ENCODE peak calls at places on chromosomes 11 and 22, in four cellular contexts. B, I, M and F are unnamed samples.

GRCh38 chr22:48473202-48473601 is 1354.5 kb downstream of the BRD1 start:
- DNase-seq in B (no peak), I (no peak), M (no peak), F (no peak)

GRCh38 chr22:42509548-42509947 is 10.0 kb downstream of the RRP7A start:
- DNase-seq in B (no peak), I (no peak), M (no peak), F (no peak)

GRCh38 chr11:107243929-107244328 is 213.7 kb downstream of the CWF19L2 start:
- DNase-seq in B (no peak), I (peak), M (no peak), F (no peak)

GRCh38 chr11:215581-216037 is 8.1 kb downstream of the RIC8A start:
- DNase-seq in B (no peak), I (no peak), M (no peak), F (no peak)

GRCh38 chr11:73320786-73321325 is 12.8 kb downstream of the ARHGEF17 start:
- DNase-seq in B (no peak), I (no peak), M (no peak), F (no peak)

GRCh38 chr11:101262258-101262657 is 132.6 kb upstream of the PGR start:
- DNase-seq in B (no peak), I (no peak), M (no peak), F (no peak)

GRCh38 chr11:20933086-20933485 is 263.7 kb downstream of the NELL1 start:
- DNase-seq in B (no peak), I (no peak), M (no peak), F (no peak)

GRCh38 chr11:3735827-3736226 is 61.5 kb downstream of the NUP98 start:
- DNase-seq in B (no peak), I (no peak), M (no peak), F (no peak)

GRCh38 chr11:88523362-88524028 is 186.0 kb upstream of the CTSC start:
- DNase-seq in B (no peak), I (no peak), M (no peak), F (no peak)

GRCh38 chr22:35054064-35054463 is 11.9 kb upstream of the ISX start:
- DNase-seq in B (no peak), I (no peak), M (no peak), F (no peak)

GRCh38 chr11:129817282-129818051 is 1.8 kb downstream of the TMEM45B start:
- DNase-seq in B (no peak), I (peak), M (no peak), F (no peak)

GRCh38 chr11:108286369-108286768 is 63.5 kb downstream of the ATM start:
- DNase-seq in B (no peak), I (no peak), M (no peak), F (no peak)

DNA sequence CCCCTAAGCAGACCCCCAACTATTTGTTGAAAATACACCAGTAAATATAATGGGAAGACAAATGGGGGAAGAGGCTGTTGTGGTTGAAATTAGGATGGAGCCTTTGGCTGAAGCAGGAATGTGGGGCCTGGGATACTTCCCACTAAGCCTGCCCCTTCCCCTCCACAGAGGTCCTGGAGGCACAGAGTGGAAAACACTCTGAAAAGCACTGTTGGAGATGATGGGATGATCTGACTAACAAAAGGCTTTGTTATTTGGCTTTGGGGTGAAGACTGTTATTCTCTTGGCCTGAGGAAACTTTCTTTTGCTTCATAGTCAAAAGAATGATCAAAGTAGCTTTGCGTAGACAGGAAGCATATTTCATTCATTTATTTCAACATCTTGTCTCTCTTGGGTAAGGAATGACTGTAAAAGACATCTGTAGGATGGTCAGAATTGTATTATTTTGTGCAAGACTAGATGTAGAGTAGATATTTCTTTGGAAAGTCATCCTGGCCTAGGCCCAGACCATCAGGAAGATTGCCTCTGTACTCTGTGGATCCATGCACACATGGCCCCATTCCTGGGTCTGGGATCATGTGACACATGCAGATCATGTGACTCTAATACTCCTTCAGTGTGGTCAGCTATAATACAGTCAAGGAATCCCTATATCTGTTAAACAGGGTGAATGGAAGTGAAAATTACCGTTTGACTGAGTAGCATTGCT is 111.5 kb downstream of the SPON1 start:
- DNase-seq in B (no peak), I (no peak), M (no peak), F (no peak)
- TF ChIP-seq SP1 in B (no peak), I (no peak), M (no peak), F (no peak)

GRCh38 chr11:32400196-32400595 is 35.1 kb downstream of the WT1 start:
- DNase-seq in B (no peak), I (no peak), M (peak), F (no peak)

GRCh38 chr11:32396331-32396730 is 39.0 kb downstream of the WT1 start:
- DNase-seq in B (peak), I (no peak), M (no peak), F (no peak)

GRCh38 chr11:32395127-32395526 is 40.2 kb downstream of the WT1 start:
- DNase-seq in B (no peak), I (no peak), M (no peak), F (no peak)

GRCh38 chr11:32400670-32401369 is 34.5 kb downstream of the WT1 start:
- DNase-seq in B (no peak), I (no peak), M (no peak), F (no peak)

DNA sequence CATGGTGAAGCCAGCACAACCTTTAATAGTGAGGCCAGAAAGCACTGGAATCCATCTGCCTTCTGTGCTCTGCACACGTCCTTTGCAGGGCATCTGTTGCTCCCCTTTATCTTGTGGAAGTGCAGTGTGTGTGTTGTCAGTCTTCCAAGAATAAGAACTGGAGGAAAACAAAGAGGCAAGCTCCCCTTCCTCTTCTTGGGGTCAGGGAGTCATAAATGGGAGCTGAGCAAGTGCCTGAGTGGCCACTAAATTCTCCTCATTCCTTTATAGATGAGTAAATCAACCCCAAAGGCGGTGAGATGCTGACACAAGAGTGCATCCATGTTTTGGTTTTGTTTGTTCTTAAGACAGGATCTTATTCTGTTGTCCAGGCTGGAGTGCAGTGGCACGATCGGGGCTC is 38.3 kb downstream of the WT1 start:
- DNase-seq in B (no peak), I (no peak), M (no peak), F (no peak)
- TF ChIP-seq SUZ12 in B (no peak), I (no peak), M (no peak), F (no peak)

GRCh38 chr22:37909756-37910155 is 3.7 kb downstream of the MICALL1 start:
- DNase-seq in B (no peak), I (no peak), M (no peak), F (no peak)

GRCh38 chr22:37907036-37907954 is 1.2 kb downstream of the MICALL1 start:
- DNase-seq in B (no peak), I (no peak), M (no peak), F (no peak)

GRCh38 chr22:37906364-37907008 is 389 bp downstream of the MICALL1 start:
- DNase-seq in B (no peak), I (no peak), M (no peak), F (peak)

GRCh38 chr22:37904572-37905533 is 1.2 kb upstream of the MICALL1 start:
- DNase-seq in B (no peak), I (peak), M (no peak), F (peak)

GRCh38 chr22:37905534-37906363 is at the start of gene MICALL1:
- DNase-seq in B (no peak), I (no peak), M (no peak), F (peak)
- TF ChIP-seq SP1 in B (no peak), I (no peak), M (no peak), F (no peak)

DNA sequence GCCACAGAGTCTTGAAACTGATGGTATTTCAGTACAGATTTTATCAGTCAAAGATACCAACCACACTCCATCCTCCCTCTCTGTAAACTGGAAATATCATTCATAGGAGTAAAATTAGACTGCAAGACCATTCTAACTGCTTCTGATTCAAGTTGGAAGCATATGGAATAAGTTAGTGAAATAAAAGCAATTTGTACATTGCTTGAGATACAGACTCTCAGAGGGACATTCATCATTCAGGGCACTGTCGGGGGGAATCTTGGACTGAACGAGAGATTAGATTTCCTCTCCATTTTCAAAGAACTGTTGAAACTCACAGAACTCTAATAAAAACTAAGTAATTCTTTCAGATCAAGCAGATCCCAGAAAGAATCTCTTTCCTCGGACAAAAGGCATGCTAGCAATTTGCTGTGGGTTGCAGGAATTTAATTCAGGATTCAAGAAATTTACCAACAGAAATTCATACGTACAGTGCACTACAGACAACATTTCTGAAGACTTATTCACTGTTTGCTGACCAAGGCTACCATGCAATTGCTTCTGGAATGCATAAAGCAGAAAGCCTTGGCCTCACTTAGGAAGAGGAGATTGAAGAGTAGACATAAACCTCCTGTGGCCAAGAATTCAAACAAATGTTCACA is 34.1 kb downstream of the PAMR1 start:
- DNase-seq in B (no peak), I (no peak), M (no peak), F (no peak)
- TF ChIP-seq SUZ12 in B (no peak), I (no peak), M (no peak), F (no peak)

GRCh38 chr22:36377022-36377631 is 10.6 kb downstream of the MYH9 start:
- DNase-seq in B (no peak), I (no peak), M (no peak), F (no peak)
- TF ChIP-seq SP1 in B (no peak), I (no peak), M (no peak), F (no peak)